ENCODE peak calls at places on chromosomes 1 and 21, in seven cellular contexts. A is SJSA1; X is LoVo; M is activated CD8-positive, alpha-beta memory T cell treated with anti-CD3 and anti-CD28 coated beads, Interleukin-2, amount 50 U/mL, for 4 hours; G is T-cell; K is smooth muscle cell of the brain vasculature; Q is islet precursor cell. W is an unnamed sample.

GRCh38 chr21:29209696-29210095 is 79.3 kb downstream of the MAP3K7CL start:
- DNase-seq in A (no peak), X (no peak), M (no peak), G (no peak), K (no peak), Q (no peak), W (no peak)

GRCh38 chr1:3020263-3020909 is 881 bp upstream of the ACTRT2 start:
- DNase-seq in A (no peak), X (no peak), M (no peak), G (no peak), K (no peak), Q (no peak), W (peak)

GRCh38 chr1:17630048-17630830 is 90.7 kb downstream of the ARHGEF10L start:
- DNase-seq in A (no peak), X (no peak), M (no peak), G (peak), K (no peak), Q (no peak), W (no peak)

GRCh38 chr1:85244271-85245053 is 15.0 kb downstream of the C1orf52 start:
- DNase-seq in A (peak), X (peak), M (no peak), G (no peak), K (no peak), Q (peak), W (no peak)

GRCh38 chr21:45551316-45551715 is 9.1 kb upstream of the SLC19A1 start:
- DNase-seq in A (peak), X (peak), M (no peak), G (no peak), K (no peak), Q (no peak), W (no peak)

GRCh38 chr1:23403355-23403734 is 21.2 kb downstream of the TCEA3 start:
- DNase-seq in A (no peak), X (no peak), M (no peak), G (no peak), K (no peak), Q (no peak), W (no peak)

GRCh38 chr1:192159769-192160168 is 1.5 kb downstream of the RGS18 start:
- DNase-seq in A (no peak), X (no peak), M (no peak), G (no peak), K (no peak), Q (no peak), W (no peak)

GRCh38 chr1:54816130-54816529 is 15.0 kb upstream of the TTC22 start:
- DNase-seq in A (no peak), X (no peak), M (no peak), G (no peak), K (no peak), Q (peak), W (no peak)

GRCh38 chr21:41801256-41801655 is 34.4 kb upstream of the RIPK4 start:
- DNase-seq in A (no peak), X (no peak), M (no peak), G (no peak), K (no peak), Q (peak), W (no peak)

W was measured in posterior cingulate gyrus.